ENCODE peak calls at places on chromosomes 16 and 17, in five cellular contexts. One of them, this sample, is unnamed. For H3K36me3, the result is how much of the 10 kb centered on the place peaks cover.

GRCh38 chr16:82007189-82007588 is 4.1 kb downstream of the SDR42E1 start:
- DNase-seq in CD4-positive, CD25-positive, alpha-beta regulatory T cell: no peak
- DNase-seq in GM23338: no peak
- DNase-seq in brain microvascular endothelial cell: no peak
- DNase-seq in right lobe of liver: no peak
- DNase-seq in this sample: no peak

GRCh38 chr16:48558269-48558915 is 51.6 kb downstream of the N4BP1 start:
- DNase-seq in GM23338: no peak
- DNase-seq in CD4-positive, CD25-positive, alpha-beta regulatory T cell: peak
- DNase-seq in brain microvascular endothelial cell: no peak
- DNase-seq in right lobe of liver: no peak
- DNase-seq in this sample: no peak

GRCh38 chr17:41785876-41786226 is 660 bp downstream of the JUP start:
- DNase-seq in GM23338: peak
- DNase-seq in CD4-positive, CD25-positive, alpha-beta regulatory T cell: no peak
- DNase-seq in right lobe of liver: peak
- DNase-seq in brain microvascular endothelial cell: no peak
- DNase-seq in this sample: peak

GRCh38 chr16:2483939-2484897 is 9.3 kb downstream of the TBC1D24 start:
- DNase-seq in GM23338: no peak
- DNase-seq in brain microvascular endothelial cell: no peak
- DNase-seq in CD4-positive, CD25-positive, alpha-beta regulatory T cell: no peak
- DNase-seq in right lobe of liver: no peak
- DNase-seq in this sample: no peak

GRCh38 chr17:56638536-56639177 is 45.2 kb downstream of the NOG start:
- DNase-seq in right lobe of liver: no peak
- DNase-seq in GM23338: no peak
- DNase-seq in brain microvascular endothelial cell: no peak
- DNase-seq in CD4-positive, CD25-positive, alpha-beta regulatory T cell: no peak
- DNase-seq in this sample: no peak

GRCh38 chr17:77233635-77234334 is 93.0 kb downstream of the SEC14L1 start:
- DNase-seq in CD4-positive, CD25-positive, alpha-beta regulatory T cell: no peak
- DNase-seq in brain microvascular endothelial cell: peak
- DNase-seq in GM23338: no peak
- DNase-seq in right lobe of liver: peak
- DNase-seq in this sample: no peak

GRCh38 chr16:22117666-22118065 is 25.3 kb downstream of the VWA3A start:
- DNase-seq in brain microvascular endothelial cell: no peak
- DNase-seq in GM23338: no peak
- DNase-seq in CD4-positive, CD25-positive, alpha-beta regulatory T cell: no peak
- DNase-seq in right lobe of liver: no peak
- DNase-seq in this sample: no peak

GRCh38 chr16:4663756-4664465 is 29.5 kb upstream of the NUDT16L1 start:
- DNase-seq in GM23338: no peak
- DNase-seq in CD4-positive, CD25-positive, alpha-beta regulatory T cell: no peak
- DNase-seq in brain microvascular endothelial cell: peak
- DNase-seq in right lobe of liver: peak
- DNase-seq in this sample: peak

GRCh38 chr16:71339481-71340171 is 18.9 kb upstream of the CALB2 start:
- DNase-seq in right lobe of liver: no peak
- DNase-seq in CD4-positive, CD25-positive, alpha-beta regulatory T cell: no peak
- DNase-seq in GM23338: no peak
- DNase-seq in brain microvascular endothelial cell: no peak
- DNase-seq in this sample: no peak

GRCh38 chr17:77462101-77462500 is 321.3 kb downstream of the SEC14L1 start:
- DNase-seq in GM23338: no peak
- DNase-seq in brain microvascular endothelial cell: no peak
- DNase-seq in right lobe of liver: no peak
- DNase-seq in CD4-positive, CD25-positive, alpha-beta regulatory T cell: peak
- DNase-seq in this sample: no peak

GRCh38 chr16:13873835-13874438 is 46.0 kb upstream of the ERCC4 start:
- DNase-seq in CD4-positive, CD25-positive, alpha-beta regulatory T cell: no peak
- DNase-seq in right lobe of liver: no peak
- DNase-seq in brain microvascular endothelial cell: no peak
- DNase-seq in GM23338: peak
- DNase-seq in this sample: no peak

GRCh38 chr16:75380870-75381269 is 52.4 kb downstream of the CFDP1 start:
- DNase-seq in brain microvascular endothelial cell: no peak
- DNase-seq in right lobe of liver: no peak
- DNase-seq in CD4-positive, CD25-positive, alpha-beta regulatory T cell: no peak
- DNase-seq in GM23338: no peak
- DNase-seq in this sample: no peak

GRCh38 chr16:19601083-19601976 is 45.8 kb downstream of the VPS35L start:
- DNase-seq in right lobe of liver: no peak
- DNase-seq in brain microvascular endothelial cell: peak
- DNase-seq in CD4-positive, CD25-positive, alpha-beta regulatory T cell: peak
- DNase-seq in GM23338: peak
- DNase-seq in this sample: no peak

GRCh38 chr16:50268352-50268751 is 2.0 kb downstream of the ADCY7 start:
- DNase-seq in brain microvascular endothelial cell: no peak
- DNase-seq in GM23338: no peak
- DNase-seq in CD4-positive, CD25-positive, alpha-beta regulatory T cell: peak
- DNase-seq in right lobe of liver: no peak
- DNase-seq in this sample: peak

GRCh38 chr16:86505185-86505898 is 5.0 kb upstream of the FOXF1 start:
- DNase-seq in right lobe of liver: no peak
- DNase-seq in GM23338: peak
- DNase-seq in brain microvascular endothelial cell: no peak
- DNase-seq in CD4-positive, CD25-positive, alpha-beta regulatory T cell: no peak
- DNase-seq in this sample: no peak

GRCh38 chr16:180101-180920 is at the start of gene HBQ1:
- DNase-seq in CD4-positive, CD25-positive, alpha-beta regulatory T cell: peak
- DNase-seq in GM23338: peak
- DNase-seq in brain microvascular endothelial cell: no peak
- DNase-seq in right lobe of liver: no peak
- DNase-seq in this sample: no peak

GRCh38 chr16:20879175-20880053 is 20.7 kb downstream of the DCUN1D3 start:
- DNase-seq in GM23338: no peak
- DNase-seq in CD4-positive, CD25-positive, alpha-beta regulatory T cell: peak
- DNase-seq in right lobe of liver: no peak
- DNase-seq in brain microvascular endothelial cell: no peak
- DNase-seq in this sample: no peak

GRCh38 chr17:5425826-5426225 is 5.8 kb downstream of the RPAIN start:
- DNase-seq in right lobe of liver: no peak
- DNase-seq in CD4-positive, CD25-positive, alpha-beta regulatory T cell: no peak
- DNase-seq in brain microvascular endothelial cell: no peak
- DNase-seq in GM23338: no peak
- DNase-seq in this sample: no peak

GRCh38 chr17:7512824-7513540 is 28.8 kb downstream of the POLR2A start:
- DNase-seq in right lobe of liver: no peak
- DNase-seq in GM23338: no peak
- DNase-seq in brain microvascular endothelial cell: no peak
- DNase-seq in CD4-positive, CD25-positive, alpha-beta regulatory T cell: no peak
- DNase-seq in this sample: no peak
- H3K36me3 ChIP-seq in right lobe of liver: under half
- H3K36me3 ChIP-seq in GM23338: under half
- H3K36me3 ChIP-seq in brain microvascular endothelial cell: half or more
- H3K36me3 ChIP-seq in CD4-positive, CD25-positive, alpha-beta regulatory T cell: half or more
- H3K36me3 ChIP-seq in this sample: half or more

DNA sequence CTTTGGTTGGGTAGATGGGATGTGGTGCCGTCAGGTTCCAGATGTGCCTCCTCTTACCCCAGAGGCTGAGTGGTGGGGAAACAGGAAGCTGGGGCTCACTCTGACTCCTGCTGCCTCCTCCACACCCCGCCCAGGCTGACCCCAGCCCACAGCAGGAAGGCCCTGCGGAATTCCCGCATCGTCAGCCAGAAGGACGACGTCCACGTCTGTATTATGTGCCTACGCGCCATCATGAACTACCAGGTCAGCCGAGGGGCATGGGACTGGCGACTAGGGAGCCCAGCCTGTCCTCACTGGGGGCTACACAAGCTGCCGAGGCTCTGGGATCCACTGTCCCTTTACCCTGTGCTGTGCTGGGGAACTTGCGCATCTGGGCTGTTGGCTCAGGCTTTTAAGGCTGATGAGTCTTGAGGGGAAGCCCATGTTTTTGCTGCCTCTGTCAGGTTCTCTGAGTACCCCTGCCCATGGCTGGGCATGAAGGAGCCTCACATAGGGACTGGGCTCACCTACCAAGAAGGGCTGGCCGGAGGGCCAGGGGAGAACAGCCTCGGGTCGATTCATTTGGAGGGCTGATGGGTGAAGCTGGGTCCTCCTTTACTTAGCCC is 14.4 kb downstream of the FMNL1 start:
- DNase-seq in GM23338: no peak
- DNase-seq in CD4-positive, CD25-positive, alpha-beta regulatory T cell: no peak
- DNase-seq in right lobe of liver: no peak
- DNase-seq in brain microvascular endothelial cell: no peak
- DNase-seq in this sample: no peak
- H3K36me3 ChIP-seq in GM23338: under half
- H3K36me3 ChIP-seq in CD4-positive, CD25-positive, alpha-beta regulatory T cell: half or more
- H3K36me3 ChIP-seq in right lobe of liver: under half
- H3K36me3 ChIP-seq in brain microvascular endothelial cell: under half
- H3K36me3 ChIP-seq in this sample: under half

DNA sequence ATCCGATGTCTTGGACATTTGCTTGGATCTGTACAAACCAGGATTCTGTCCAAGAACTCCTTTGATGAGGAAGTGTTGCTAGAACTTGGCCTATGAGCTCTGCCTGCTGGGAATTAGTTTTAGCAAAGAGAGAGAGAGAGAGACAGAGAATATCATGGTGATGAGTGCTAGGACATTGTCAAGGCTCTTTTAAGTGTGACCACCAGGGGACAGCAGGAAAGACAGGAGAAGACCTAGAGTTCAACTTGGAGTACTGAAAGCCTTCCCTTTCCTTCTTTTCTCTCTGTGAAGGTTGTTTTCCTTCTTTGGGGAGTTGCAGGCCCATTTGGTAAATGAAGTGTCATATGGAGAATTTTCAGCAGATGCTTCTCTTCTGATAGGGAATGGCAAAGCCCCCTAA is 389.2 kb upstream of the HSBP1 start:
- DNase-seq in GM23338: peak
- DNase-seq in brain microvascular endothelial cell: no peak
- DNase-seq in right lobe of liver: no peak
- DNase-seq in CD4-positive, CD25-positive, alpha-beta regulatory T cell: no peak
- DNase-seq in this sample: no peak
- H3K36me3 ChIP-seq in GM23338: under half
- H3K36me3 ChIP-seq in brain microvascular endothelial cell: under half
- H3K36me3 ChIP-seq in right lobe of liver: under half
- H3K36me3 ChIP-seq in CD4-positive, CD25-positive, alpha-beta regulatory T cell: under half
- H3K36me3 ChIP-seq in this sample: under half

GRCh38 chr17:82943339-82943738 is 103.5 kb upstream of the ZNF750 start:
- DNase-seq in brain microvascular endothelial cell: no peak
- DNase-seq in GM23338: no peak
- DNase-seq in right lobe of liver: peak
- DNase-seq in CD4-positive, CD25-positive, alpha-beta regulatory T cell: no peak
- DNase-seq in this sample: peak

GRCh38 chr17:82939213-82940030 is 99.6 kb upstream of the ZNF750 start:
- DNase-seq in GM23338: no peak
- DNase-seq in CD4-positive, CD25-positive, alpha-beta regulatory T cell: no peak
- DNase-seq in brain microvascular endothelial cell: no peak
- DNase-seq in right lobe of liver: peak
- DNase-seq in this sample: peak

GRCh38 chr17:82940226-82941020 is 100.6 kb upstream of the ZNF750 start:
- DNase-seq in right lobe of liver: peak
- DNase-seq in CD4-positive, CD25-positive, alpha-beta regulatory T cell: no peak
- DNase-seq in brain microvascular endothelial cell: no peak
- DNase-seq in GM23338: no peak
- DNase-seq in this sample: peak

GRCh38 chr17:82942166-82943130 is 102.6 kb upstream of the ZNF750 start:
- DNase-seq in GM23338: no peak
- DNase-seq in right lobe of liver: peak
- DNase-seq in brain microvascular endothelial cell: no peak
- DNase-seq in CD4-positive, CD25-positive, alpha-beta regulatory T cell: no peak
- DNase-seq in this sample: peak

GRCh38 chr17:82941021-82942001 is 101.5 kb upstream of the ZNF750 start:
- DNase-seq in brain microvascular endothelial cell: no peak
- DNase-seq in right lobe of liver: peak
- DNase-seq in GM23338: no peak
- DNase-seq in CD4-positive, CD25-positive, alpha-beta regulatory T cell: no peak
- DNase-seq in this sample: peak
- H3K36me3 ChIP-seq in brain microvascular endothelial cell: under half
- H3K36me3 ChIP-seq in right lobe of liver: under half
- H3K36me3 ChIP-seq in GM23338: under half
- H3K36me3 ChIP-seq in CD4-positive, CD25-positive, alpha-beta regulatory T cell: half or more
- H3K36me3 ChIP-seq in this sample: under half

This sample was measured in upper lobe of right lung.